ENCODE peak calls at places on chromosome 11, in five cellular contexts. R, U, F, B and V are unnamed samples.

GRCh38 chr11:73287400-73288101 is 15.4 kb downstream of the P2RY6 start:
- DNase-seq in R (no peak), B (no peak), U (no peak), F (no peak), V (no peak)

GRCh38 chr11:34030386-34030785 is 21.1 kb upstream of the CAPRIN1 start:
- DNase-seq in F (no peak), U (no peak), B (no peak), R (no peak), V (no peak)

GRCh38 chr11:46181387-46181786 is 60.1 kb upstream of the PHF21A start:
- DNase-seq in F (no peak), R (no peak), B (no peak), U (no peak), V (no peak)

GRCh38 chr11:104803770-104804169 is 94.5 kb downstream of the CASP12 start:
- DNase-seq in R (no peak), B (no peak), U (no peak), F (no peak), V (no peak)

GRCh38 chr11:47923667-47924066 is 56.7 kb upstream of the PTPRJ start:
- DNase-seq in U (peak), F (no peak), B (no peak), R (no peak), V (no peak)

GRCh38 chr11:32952421-32952820 is 59.8 kb downstream of the QSER1 start:
- DNase-seq in U (no peak), B (no peak), R (no peak), F (no peak), V (no peak)

GRCh38 chr11:103582351-103582909 is 454.0 kb upstream of the DDI1 start:
- DNase-seq in F (no peak), U (no peak), B (no peak), R (no peak), V (no peak)

GRCh38 chr11:23540101-23540561 is 679.9 kb upstream of the CCDC179 start:
- DNase-seq in U (peak), F (no peak), R (peak), B (no peak), V (no peak)

GRCh38 chr11:70483077-70483861 is 84.9 kb downstream of the CTTN start:
- DNase-seq in F (no peak), R (no peak), U (peak), B (no peak), V (peak)

GRCh38 chr11:117856892-117857291 is 19.6 kb downstream of the FXYD6 start:
- DNase-seq in R (no peak), U (no peak), F (no peak), B (no peak), V (no peak)

GRCh38 chr11:115379528-115379927 is 124.7 kb downstream of the CADM1 start:
- DNase-seq in R (no peak), F (no peak), B (no peak), U (no peak), V (no peak)

GRCh38 chr11:96092511-96092910 is 168.6 kb upstream of the MTMR2 start:
- DNase-seq in B (no peak), R (no peak), F (no peak), U (no peak), V (no peak)

GRCh38 chr11:2677127-2677526 is 22.7 kb downstream of the KCNQ1OT1 start:
- DNase-seq in U (no peak), R (no peak), B (no peak), F (no peak), V (no peak)

GRCh38 chr11:405323-405975 is 9.3 kb downstream of the SIGIRR start:
- DNase-seq in F (no peak), B (no peak), R (no peak), U (no peak), V (no peak)

GRCh38 chr11:102268083-102268984 is 49.0 kb upstream of the BIRC3 start:
- DNase-seq in B (peak), R (peak), U (peak), F (peak), V (peak)

GRCh38 chr11:123429851-123430735 is at the start of gene GRAMD1B:
- DNase-seq in R (peak), F (peak), U (peak), B (peak), V (peak)

GRCh38 chr11:122145715-122146274 is 29.8 kb upstream of the BLID start:
- DNase-seq in F (no peak), B (no peak), U (no peak), R (no peak), V (no peak)

GRCh38 chr11:45961841-45962240 is 39.4 kb downstream of the LARGE2 start:
- DNase-seq in B (no peak), R (no peak), F (no peak), U (no peak), V (no peak)

GRCh38 chr11:65219930-65220213 is 38.1 kb downstream of the CAPN1 start:
- DNase-seq in U (no peak), F (no peak), R (no peak), B (no peak), V (no peak)

GRCh38 chr11:130002352-130002845 is at the start of gene PRDM10:
- DNase-seq in U (no peak), F (peak), R (peak), B (peak), V (peak)

GRCh38 chr11:36818410-36818809 is 220.4 kb upstream of the RAG2 start:
- DNase-seq in U (no peak), R (no peak), F (no peak), B (no peak), V (peak)

GRCh38 chr11:66007201-66007634 is 4.6 kb upstream of the CST6 start:
- DNase-seq in U (peak), F (no peak), R (no peak), B (no peak), V (no peak)

GRCh38 chr11:126407101-126407521 is 51.6 kb downstream of the ST3GAL4 start:
- DNase-seq in F (no peak), U (no peak), B (no peak), R (no peak), V (no peak)

GRCh38 chr11:2804701-2805387 is 80.7 kb downstream of the CDKN1C start:
- DNase-seq in F (no peak), U (no peak), R (peak), B (no peak), V (peak)

GRCh38 chr11:34653851-34654490 is 33.1 kb downstream of the EHF start:
- DNase-seq in B (no peak), R (no peak), U (peak), F (no peak), V (peak)

GRCh38 chr11:70544067-70544773 is 145.9 kb downstream of the CTTN start:
- DNase-seq in U (no peak), R (no peak), F (no peak), B (no peak), V (no peak)

GRCh38 chr11:119889728-119890280 is 160.8 kb upstream of the NECTIN1 start:
- DNase-seq in B (no peak), F (no peak), U (no peak), R (no peak), V (no peak)

GRCh38 chr11:35583126-35583525 is 35.1 kb upstream of the FJX1 start:
- DNase-seq in R (no peak), B (no peak), F (no peak), U (peak), V (no peak)

GRCh38 chr11:93541154-93541553 is 2.0 kb downstream of the SMCO4 start:
- DNase-seq in R (no peak), F (no peak), U (no peak), B (no peak), V (no peak)

GRCh38 chr11:86969258-86969657 is 14.1 kb upstream of the FZD4 start:
- DNase-seq in U (no peak), R (no peak), B (no peak), F (no peak), V (no peak)

GRCh38 chr11:66066751-66067150 is 3.3 kb upstream of the PACS1 start:
- DNase-seq in U (no peak), F (no peak), R (no peak), B (no peak), V (no peak)

GRCh38 chr11:34345012-34345804 is 12.6 kb downstream of the ABTB2 start:
- DNase-seq in U (peak), R (no peak), B (peak), F (no peak), V (no peak)

GRCh38 chr11:73218106-73218829 is at the start of gene P2RY2:
- DNase-seq in R (peak), B (no peak), F (no peak), U (no peak), V (peak)

GRCh38 chr11:34773826-34774225 is 142.4 kb downstream of the APIP start:
- DNase-seq in R (no peak), B (no peak), F (no peak), U (peak), V (no peak)

GRCh38 chr11:123308077-123308476 is 113.0 kb upstream of the CLMP start:
- DNase-seq in B (peak), U (no peak), R (no peak), F (no peak), V (no peak)

GRCh38 chr11:11965192-11965591 is 43.2 kb downstream of the DKK3 start:
- DNase-seq in R (no peak), F (no peak), U (no peak), B (no peak), V (no peak)

GRCh38 chr11:96706761-96707160 is 316.9 kb downstream of the JRKL start:
- DNase-seq in F (no peak), B (no peak), R (no peak), U (no peak), V (no peak)